ENCODE peak calls at places on chromosome 1, in eight cellular contexts. V, Y, N, Z, O, G, M and A are unnamed samples.
A peak's percentile ranks its signal among the peaks of the same experiment; 100 is the strongest.

GRCh38 chr1:34781844-34782391 is 904 bp downstream of the GJB3 start:
- DNase-seq in V (no peak), Y (no peak), N (no peak), Z (no peak), O (no peak), G (no peak), M (no peak), A (no peak)

GRCh38 chr1:202501281-202501680 is 152.8 kb downstream of the PPP1R12B start:
- DNase-seq in V (peak; percentile 41), Y (peak; percentile 36), N (no peak), Z (peak; percentile 52), O (peak; percentile 45), G (peak; percentile 68), M (no peak), A (peak; percentile 34)

GRCh38 chr1:147207192-147207591 is 17.9 kb downstream of the FMO5 start:
- DNase-seq in V (no peak), Y (no peak), N (no peak), Z (no peak), O (no peak), G (no peak), M (no peak), A (no peak)

GRCh38 chr1:44407430-44408180 is 2.5 kb downstream of the RNF220 start:
- DNase-seq in V (no peak), Y (no peak), N (no peak), Z (no peak), O (no peak), G (no peak), M (peak; percentile 57), A (no peak)

GRCh38 chr1:39955547-39956539 is 898 bp downstream of the MFSD2A start:
- DNase-seq in V (peak; percentile 84), Y (peak; percentile 62), N (no peak), Z (peak; percentile 54), O (peak; percentile 52), G (peak; percentile 44), M (peak; percentile 28), A (peak; percentile 26)

GRCh38 chr1:185837711-185838110 is 103.5 kb downstream of the HMCN1 start:
- DNase-seq in V (no peak), Y (no peak), N (no peak), Z (peak; percentile 25), O (no peak), G (peak; percentile 46), M (no peak), A (no peak)

GRCh38 chr1:202590975-202591411 is 119.3 kb downstream of the SYT2 start:
- DNase-seq in V (no peak), Y (no peak), N (no peak), Z (no peak), O (no peak), G (no peak), M (no peak), A (no peak)

GRCh38 chr1:43552813-43553212 is 22.1 kb downstream of the PTPRF start:
- DNase-seq in V (peak; percentile 31), Y (no peak), N (peak; percentile 76), Z (peak; percentile 22), O (no peak), G (peak; percentile 74), M (no peak), A (peak; percentile 30)

GRCh38 chr1:203794764-203795381 is 550 bp upstream of the ZBED6 start:
- DNase-seq in V (no peak), Y (no peak), N (no peak), Z (no peak), O (no peak), G (no peak), M (no peak), A (no peak)

GRCh38 chr1:116569776-116570357 is 959 bp downstream of the CD58 start:
- DNase-seq in V (peak; percentile 21), Y (no peak), N (peak; percentile 73), Z (peak; percentile 17), O (peak; percentile 25), G (peak; percentile 17), M (no peak), A (no peak)

GRCh38 chr1:87331319-87332269 is 2.9 kb downstream of the LMO4 start:
- DNase-seq in V (peak; percentile 77), Y (no peak), N (peak; percentile 86), Z (peak; percentile 68), O (peak; percentile 70), G (peak; percentile 77), M (peak; percentile 86), A (peak; percentile 37)

GRCh38 chr1:150888727-150889126 is 1.8 kb downstream of the CTXND2 start:
- DNase-seq in V (no peak), Y (no peak), N (no peak), Z (no peak), O (no peak), G (no peak), M (no peak), A (no peak)

GRCh38 chr1:159835366-159835765 is 8.7 kb downstream of the SLAMF8 start:
- DNase-seq in V (no peak), Y (peak; percentile 57), N (no peak), Z (no peak), O (no peak), G (no peak), M (no peak), A (no peak)

GRCh38 chr1:7561331-7561921 is 209.7 kb upstream of the VAMP3 start:
- DNase-seq in V (peak; percentile 21), Y (no peak), N (no peak), Z (peak; percentile 7), O (no peak), G (no peak), M (peak; percentile 84), A (peak; percentile 11)

GRCh38 chr1:30284226-30284625 is 439.2 kb downstream of the MATN1 start:
- DNase-seq in V (no peak), Y (no peak), N (no peak), Z (no peak), O (no peak), G (no peak), M (no peak), A (no peak)